ENCODE peak calls at places on chromosomes 2 and 18, in seven cellular contexts. S is cardiac muscle cell, C is breast epithelium, O is heart left ventricle, A is lower lobe of right lung, U is suprapubic skin, P is GM23248. K is an unnamed sample. For H3K27me3, the result is how much of the 10 kb centered on the place peaks cover.

GRCh38 chr2:47904903-47905453 is 1.3 kb downstream of the FBXO11 start:
- DNase-seq in S (peak), C (no peak), O (peak), A (peak), U (no peak), P (no peak), K (peak)

GRCh38 chr2:196783431-196784094 is 15.9 kb downstream of the GTF3C3 start:
- DNase-seq in S (peak), C (no peak), O (no peak), A (no peak), U (no peak), P (peak), K (no peak)

GRCh38 chr18:63819780-63820179 is 44.6 kb downstream of the SERPINB7 start:
- DNase-seq in S (no peak), C (no peak), O (no peak), A (no peak), U (no peak), P (no peak), K (no peak)

GRCh38 chr2:24756789-24757188 is 36.4 kb downstream of the PTRHD1 start:
- DNase-seq in S (no peak), C (no peak), O (no peak), A (no peak), U (no peak), P (no peak), K (no peak)

GRCh38 chr2:129935118-129935517 is 44.3 kb upstream of the RAB6C start:
- DNase-seq in S (peak), C (no peak), O (no peak), A (no peak), U (no peak), P (peak), K (no peak)

GRCh38 chr2:32064021-32064678 is 794 bp downstream of the SPAST start:
- DNase-seq in S (no peak), C (no peak), O (no peak), A (no peak), U (no peak), P (peak), K (no peak)

GRCh38 chr18:62450546-62451395 is 72.1 kb upstream of the ZCCHC2 start:
- DNase-seq in S (peak), C (peak), O (peak), A (peak), U (no peak), P (peak), K (peak)

GRCh38 chr2:240520143-240520973 is 37.4 kb downstream of the ANKMY1 start:
- DNase-seq in S (no peak), C (peak), O (no peak), A (no peak), U (peak), P (peak), K (no peak)

GRCh38 chr18:48441405-48441881 is 32.3 kb upstream of the ZBTB7C start:
- DNase-seq in S (peak), C (peak), O (peak), A (no peak), U (no peak), P (peak), K (peak)

GRCh38 chr2:71822463-71822862 is 325.2 kb downstream of the CYP26B1 start:
- DNase-seq in S (no peak), C (no peak), O (no peak), A (no peak), U (no peak), P (no peak), K (no peak)

GRCh38 chr2:2686228-2686627 is 355.2 kb upstream of the MYT1L start:
- DNase-seq in S (no peak), C (no peak), O (no peak), A (no peak), U (no peak), P (no peak), K (no peak)

GRCh38 chr2:240911641-240912265 is 5.6 kb downstream of the CROCC2 start:
- DNase-seq in S (peak), C (no peak), O (no peak), A (no peak), U (no peak), P (peak), K (no peak)

GRCh38 chr2:120477198-120477597 is 131.3 kb downstream of the INHBB start:
- DNase-seq in S (no peak), C (no peak), O (no peak), A (no peak), U (peak), P (no peak), K (no peak)

GRCh38 chr2:119856469-119856901 is 96.8 kb downstream of the PTPN4 start:
- DNase-seq in S (no peak), C (no peak), O (no peak), A (no peak), U (no peak), P (no peak), K (no peak)

GRCh38 chr2:187319441-187320108 is 128.5 kb downstream of the CALCRL start:
- DNase-seq in S (peak), C (no peak), O (no peak), A (no peak), U (no peak), P (peak), K (peak)

GRCh38 chr2:161430416-161430815 is 14.3 kb downstream of the TBR1 start:
- DNase-seq in S (no peak), C (no peak), O (no peak), A (no peak), U (no peak), P (no peak), K (no peak)

GRCh38 chr2:120986898-120987650 is 251.4 kb downstream of the GLI2 start:
- DNase-seq in S (no peak), C (peak), O (no peak), A (no peak), U (no peak), P (no peak), K (no peak)

GRCh38 chr2:241582806-241583205 is 24.3 kb downstream of the BOK start:
- DNase-seq in S (no peak), C (no peak), O (no peak), A (peak), U (no peak), P (no peak), K (no peak)

GRCh38 chr2:53021285-53021684 is 746.3 kb upstream of the CHAC2 start:
- DNase-seq in S (peak), C (no peak), O (no peak), A (no peak), U (no peak), P (peak), K (no peak)

GRCh38 chr2:184339966-184340365 is 258.4 kb upstream of the ZNF804A start:
- DNase-seq in S (no peak), C (no peak), O (no peak), A (no peak), U (no peak), P (no peak), K (no peak)

GRCh38 chr2:165240927-165241326 is 1.7 kb downstream of the SCN2A start:
- DNase-seq in S (no peak), C (no peak), O (no peak), A (no peak), U (no peak), P (no peak), K (no peak)

GRCh38 chr2:9212010-9212638 is 5.5 kb downstream of the ASAP2 start:
- DNase-seq in S (no peak), C (no peak), O (no peak), A (no peak), U (peak), P (peak), K (no peak)

GRCh38 chr18:10851824-10852225 is 297.5 kb downstream of the PIEZO2 start:
- DNase-seq in S (peak), C (no peak), O (no peak), A (no peak), U (no peak), P (peak), K (no peak)

GRCh38 chr2:144849612-144850011 is 329.7 kb upstream of the ZEB2 start:
- DNase-seq in S (no peak), C (no peak), O (no peak), A (no peak), U (no peak), P (no peak), K (no peak)

GRCh38 chr2:152730591-152731333 is 12.3 kb downstream of the ARL6IP6 start:
- DNase-seq in S (peak), C (no peak), O (no peak), A (no peak), U (no peak), P (peak), K (no peak)

GRCh38 chr2:176493909-176494308 is 224.7 kb downstream of the MTX2 start:
- DNase-seq in S (no peak), C (no peak), O (no peak), A (no peak), U (no peak), P (no peak), K (no peak)

GRCh38 chr2:219107837-219108236 is 47.1 kb upstream of the IHH start:
- DNase-seq in S (no peak), C (no peak), O (peak), A (peak), U (no peak), P (no peak), K (peak)

GRCh38 chr2:134120718-134121630 is 132.9 kb upstream of the MGAT5 start:
- DNase-seq in S (peak), C (no peak), O (peak), A (peak), U (peak), P (peak), K (peak)

GRCh38 chr2:34547900-34548299 is 948.8 kb upstream of the FAM98A start:
- DNase-seq in S (no peak), C (no peak), O (no peak), A (no peak), U (no peak), P (no peak), K (no peak)

GRCh38 chr2:238929242-238930081 is 81.6 kb downstream of the TWIST2 start:
- DNase-seq in S (peak), C (peak), O (peak), A (no peak), U (peak), P (peak), K (peak)

GRCh38 chr2:127504552-127505460 is 21.5 kb downstream of the IWS1 start:
- DNase-seq in S (no peak), C (no peak), O (no peak), A (no peak), U (no peak), P (peak), K (no peak)

GRCh38 chr2:146873056-146873455 is 971.8 kb upstream of the ACVR2A start:
- DNase-seq in S (no peak), C (no peak), O (no peak), A (no peak), U (no peak), P (no peak), K (no peak)

DNA sequence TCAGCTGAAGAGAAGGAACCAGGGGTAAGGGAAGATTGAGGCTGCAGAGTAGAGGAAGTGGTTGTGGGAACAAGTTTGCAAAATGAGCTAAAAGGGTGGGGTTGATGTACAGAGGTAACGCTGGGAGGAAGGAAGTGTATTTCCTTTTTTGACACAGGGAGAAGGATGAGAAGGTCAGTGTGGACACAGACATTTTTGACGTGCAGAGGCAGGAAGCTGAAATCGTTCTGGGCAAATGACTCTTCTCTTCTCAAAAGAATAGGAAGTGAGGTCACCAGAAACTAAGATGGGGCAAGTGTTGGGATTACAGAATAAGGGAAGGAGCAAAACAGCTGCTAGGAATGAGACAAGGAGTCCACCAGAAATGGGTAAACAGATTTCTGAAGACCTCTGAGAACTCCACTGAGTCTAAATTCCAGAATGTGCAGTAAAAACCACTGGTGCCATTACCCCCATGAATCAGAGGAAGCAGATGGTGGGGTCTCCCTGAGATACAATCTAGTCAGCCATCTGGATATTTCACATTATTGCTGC is 20.0 kb upstream of the RNF149 start:
- DNase-seq in S (peak), C (no peak), O (no peak), A (no peak), U (no peak), P (peak), K (no peak)
- H3K27ac ChIP-seq in S (no peak), C (peak), O (no peak), A (peak), U (peak), P (no peak), K (no peak)

GRCh38 chr18:36828630-36829361 is at the start of the genes KIAA1328 and TPGS2:
- DNase-seq in S (peak), C (peak), O (peak), A (peak), U (peak), P (peak), K (peak)

GRCh38 chr18:36833120-36833519 is 4.2 kb downstream of the KIAA1328 start:
- DNase-seq in S (no peak), C (no peak), O (no peak), A (no peak), U (no peak), P (no peak), K (no peak)

GRCh38 chr18:36830141-36830495 is 1.2 kb downstream of the KIAA1328 start:
- DNase-seq in S (no peak), C (no peak), O (no peak), A (no peak), U (no peak), P (no peak), K (no peak)

GRCh38 chr18:36829362-36830140 is 624 bp downstream of the KIAA1328 start:
- DNase-seq in S (no peak), C (peak), O (no peak), A (no peak), U (no peak), P (peak), K (peak)

DNA sequence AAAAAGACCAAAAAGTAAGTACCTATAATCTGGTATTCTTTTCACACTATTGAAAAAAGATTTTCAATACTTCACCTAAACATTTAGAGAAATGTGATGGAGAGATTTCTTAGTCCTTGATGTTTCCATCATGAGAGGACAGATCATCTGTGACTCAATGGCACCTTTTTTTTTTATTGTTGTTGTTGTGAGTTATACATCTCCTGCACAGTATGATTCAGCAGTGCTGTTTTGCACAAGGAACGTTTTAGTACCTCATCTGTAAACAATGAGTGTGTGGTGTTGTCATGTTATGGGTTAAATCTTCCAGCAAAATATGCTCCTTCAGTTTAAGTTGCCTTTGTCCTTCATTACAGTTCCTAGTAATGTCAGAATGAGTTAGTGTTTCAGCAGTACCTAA is 2.2 kb downstream of the KIAA1328 start:
- DNase-seq in S (no peak), C (no peak), O (no peak), A (no peak), U (no peak), P (peak), K (no peak)
- H3K4me3 ChIP-seq in S (no peak), C (no peak), O (no peak), A (no peak), U (no peak), P (no peak), K (no peak)

GRCh38 chr2:236341721-236342120 is 77.5 kb upstream of the ASB18 start:
- DNase-seq in S (no peak), C (no peak), O (no peak), A (no peak), U (no peak), P (no peak), K (no peak)
- H3K27me3 ChIP-seq in S (under half), C (under half), O (under half), A (under half), U (under half), P (under half), K (under half)

GRCh38 chr2:229713371-229714079 is 830 bp downstream of the DNER start:
- DNase-seq in S (peak), C (no peak), O (no peak), A (no peak), U (no peak), P (peak), K (peak)
- H3K27ac ChIP-seq in S (no peak), C (no peak), O (no peak), A (no peak), U (peak), P (no peak), K (no peak)

GRCh38 chr2:157784169-157784822 is 91.8 kb downstream of the ACVR1 start:
- DNase-seq in S (peak), C (peak), O (peak), A (peak), U (no peak), P (peak), K (peak)

GRCh38 chr2:157785866-157786662 is 90.1 kb downstream of the ACVR1 start:
- DNase-seq in S (no peak), C (no peak), O (no peak), A (no peak), U (no peak), P (peak), K (no peak)

GRCh38 chr2:157783180-157783579 is 93.0 kb downstream of the ACVR1 start:
- DNase-seq in S (no peak), C (no peak), O (no peak), A (no peak), U (no peak), P (no peak), K (no peak)

GRCh38 chr2:157785200-157785599 is 90.9 kb downstream of the ACVR1 start:
- DNase-seq in S (peak), C (no peak), O (no peak), A (no peak), U (no peak), P (peak), K (no peak)

DNA sequence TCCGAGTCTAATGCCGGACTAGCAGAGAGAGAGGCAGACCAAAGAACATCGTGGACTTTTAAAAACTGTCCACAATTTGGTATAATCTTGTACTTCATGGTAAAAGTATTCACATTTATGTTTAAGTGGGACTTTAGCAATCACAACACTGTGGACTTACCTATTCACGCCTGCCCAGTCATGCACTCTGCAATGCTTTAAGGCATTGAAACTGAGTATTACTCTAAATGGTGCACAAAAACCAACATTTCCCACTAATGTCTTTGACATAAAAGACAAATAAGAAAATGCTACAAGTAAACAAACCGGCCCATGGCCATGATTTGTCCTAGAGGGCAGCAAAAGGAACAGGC is 91.3 kb downstream of the ACVR1 start:
- DNase-seq in S (no peak), C (no peak), O (no peak), A (no peak), U (no peak), P (no peak), K (no peak)
- H3K4me3 ChIP-seq in S (no peak), C (peak), O (no peak), A (no peak), U (peak), P (no peak), K (no peak)

DNA sequence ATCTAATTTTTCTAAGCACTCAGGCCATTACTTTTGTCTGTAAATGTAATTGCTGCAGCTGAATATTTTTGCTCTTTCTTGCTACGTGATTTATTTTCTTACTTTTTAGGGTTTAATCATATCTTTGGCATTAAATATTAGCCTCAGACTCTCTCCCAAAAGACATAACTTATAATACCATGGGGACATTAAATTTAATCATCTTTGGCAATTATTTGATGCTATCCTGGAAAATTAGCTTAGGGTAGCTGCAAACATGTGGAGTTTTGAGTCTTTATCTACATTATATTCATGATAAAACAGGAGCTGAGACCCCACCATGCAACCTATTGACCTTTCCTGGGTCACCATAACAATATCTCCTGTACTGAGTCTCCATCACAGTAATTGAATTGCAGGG is 59.1 kb upstream of the EDAR start:
- DNase-seq in S (no peak), C (no peak), O (no peak), A (no peak), U (no peak), P (no peak), K (no peak)
- H3K27me3 ChIP-seq in S (under half), C (under half), O (under half), A (under half), U (under half), P (half or more), K (under half)

GRCh38 chr2:12709207-12709522 is 7.6 kb upstream of the TRIB2 start:
- DNase-seq in S (no peak), C (no peak), O (no peak), A (no peak), U (no peak), P (no peak), K (no peak)
- H3K27ac ChIP-seq in S (no peak), C (no peak), O (no peak), A (no peak), U (no peak), P (no peak), K (no peak)

GRCh38 chr2:63060079-63060482 is 9.5 kb downstream of the OTX1 start:
- DNase-seq in S (no peak), C (no peak), O (no peak), A (no peak), U (no peak), P (peak), K (no peak)
- H3K4me3 ChIP-seq in S (no peak), C (peak), O (no peak), A (no peak), U (peak), P (no peak), K (no peak)

DNA sequence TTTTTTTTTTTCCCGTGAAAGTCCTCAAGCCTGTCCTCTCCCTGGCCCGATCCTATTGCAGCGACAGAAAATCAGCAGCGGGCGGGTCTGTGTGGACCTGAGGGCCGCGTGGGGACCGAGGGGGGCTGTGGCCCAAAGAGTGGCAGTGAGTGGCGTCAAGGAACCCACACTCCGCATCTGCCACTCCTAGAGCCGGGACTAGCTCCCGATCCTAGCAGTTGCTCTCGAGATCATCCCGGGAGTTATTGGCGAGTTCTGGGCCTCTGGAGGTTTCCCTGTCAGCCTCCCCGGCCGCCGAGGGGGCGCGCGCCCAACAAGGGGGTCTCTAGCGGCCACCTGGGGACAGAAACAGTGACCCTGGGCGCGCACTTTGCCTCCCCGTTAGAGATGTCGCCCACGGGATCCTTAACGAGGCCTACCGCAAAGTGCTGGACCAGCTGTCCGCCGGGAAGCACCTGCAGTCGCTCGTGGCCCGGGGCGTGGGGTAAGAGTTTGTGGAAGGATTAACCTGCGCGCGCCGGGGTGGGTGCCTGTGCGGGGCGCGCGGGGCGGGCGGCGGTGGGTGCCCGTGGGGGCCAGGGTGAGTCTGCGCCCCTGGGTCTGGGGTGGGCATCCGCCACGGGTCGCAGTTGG is 3.3 kb downstream of the ADCYAP1 start:
- DNase-seq in S (no peak), C (no peak), O (no peak), A (peak), U (no peak), P (no peak), K (no peak)
- H3K27me3 ChIP-seq in S (half or more), C (half or more), O (half or more), A (half or more), U (half or more), P (half or more), K (under half)

GRCh38 chr2:173288561-173288960 is 66.1 kb upstream of the CDCA7 start:
- DNase-seq in S (peak), C (no peak), O (no peak), A (no peak), U (no peak), P (peak), K (no peak)
- H3K27ac ChIP-seq in S (no peak), C (no peak), O (no peak), A (no peak), U (no peak), P (peak), K (no peak)